ENCODE peak calls at places on chromosomes 11 and 22, in four cellular contexts. R, J, Y and L are unnamed samples.

GRCh38 chr11:6746086-6746618 is 25.6 kb downstream of the OR2AG2 start:
- DNase-seq in Y (no peak), J (no peak), R (no peak), L (no peak)

GRCh38 chr11:72639475-72640375 is 34.5 kb downstream of the PDE2A start:
- DNase-seq in J (no peak), R (no peak), Y (no peak), L (no peak)

GRCh38 chr11:72140661-72141060 is 5.1 kb downstream of the FOLR3 start:
- DNase-seq in J (no peak), R (no peak), Y (no peak), L (no peak)

GRCh38 chr11:66048525-66049313 is at the start of gene GAL3ST3:
- DNase-seq in R (no peak), Y (no peak), J (no peak), L (no peak)

GRCh38 chr11:86958259-86958658 is 3.1 kb upstream of the FZD4 start:
- DNase-seq in Y (no peak), J (no peak), R (no peak), L (no peak)

GRCh38 chr11:118606157-118606843 is 1.1 kb upstream of the PHLDB1 start:
- DNase-seq in J (no peak), R (no peak), Y (no peak), L (no peak)

GRCh38 chr22:31556627-31557203 is 60.4 kb downstream of the SFI1 start:
- DNase-seq in Y (no peak), J (no peak), R (peak; percentile 50), L (peak; percentile 67)

GRCh38 chr22:22948651-22949611 is 61.3 kb downstream of the IGLL5 start:
- DNase-seq in Y (no peak), R (no peak), J (no peak), L (no peak)

GRCh38 chr11:88704505-88704904 is 361.3 kb downstream of the GRM5 start:
- DNase-seq in Y (no peak), R (no peak), J (no peak), L (peak; percentile 5)